ENCODE peak calls at places on chromosome 7, in eight cellular contexts. Y is right atrium auricular region, T is A549, P is endodermal cell, G is H1, Q is breast epithelium, U is ovary, X is right lobe of liver. L is an unnamed sample.

GRCh38 chr7:136062625-136063336 is 85.6 kb upstream of the MTPN start:
- DNase-seq in Y (no peak), T (no peak), P (no peak), G (no peak), Q (no peak), U (no peak), X (no peak), L (no peak)

GRCh38 chr7:8443871-8444756 is 10.7 kb downstream of the NXPH1 start:
- DNase-seq in Y (no peak), T (no peak), P (peak; percentile 89), G (no peak), Q (no peak), U (no peak), X (no peak), L (no peak)

GRCh38 chr7:2684501-2684900 is 3.5 kb upstream of the AMZ1 start:
- DNase-seq in Y (no peak), T (no peak), P (no peak), G (no peak), Q (no peak), U (no peak), X (no peak), L (no peak)

GRCh38 chr7:41592226-41592625 is 110.7 kb downstream of the INHBA start:
- DNase-seq in Y (no peak), T (no peak), P (no peak), G (no peak), Q (no peak), U (no peak), X (no peak), L (no peak)

GRCh38 chr7:12653127-12653917 is 34.1 kb upstream of the ARL4A start:
- DNase-seq in Y (no peak), T (no peak), P (no peak), G (no peak), Q (no peak), U (no peak), X (no peak), L (no peak)

GRCh38 chr7:71871446-71871845 is 540.7 kb downstream of the CALN1 start:
- DNase-seq in Y (no peak), T (no peak), P (peak; percentile 55), G (no peak), Q (no peak), U (no peak), X (no peak), L (no peak)

GRCh38 chr7:3107889-3108570 is 64.4 kb upstream of the CARD11 start:
- DNase-seq in Y (no peak), T (no peak), P (no peak), G (no peak), Q (no peak), U (no peak), X (no peak), L (no peak)

GRCh38 chr7:1857487-1858425 is 187.7 kb downstream of the ELFN1 start:
- DNase-seq in Y (no peak), T (no peak), P (peak; percentile 39), G (no peak), Q (no peak), U (no peak), X (peak; percentile 51), L (no peak)

GRCh38 chr7:134288265-134288664 is 28.5 kb downstream of the SLC35B4 start:
- DNase-seq in Y (no peak), T (no peak), P (no peak), G (no peak), Q (no peak), U (no peak), X (no peak), L (no peak)

GRCh38 chr7:79984210-79984609 is 150.4 kb upstream of the GNAI1 start:
- DNase-seq in Y (no peak), T (no peak), P (no peak), G (no peak), Q (no peak), U (no peak), X (no peak), L (no peak)

GRCh38 chr7:72539702-72540101 is 127.6 kb upstream of the CALN1 start:
- DNase-seq in Y (no peak), T (no peak), P (no peak), G (no peak), Q (no peak), U (no peak), X (no peak), L (no peak)

GRCh38 chr7:24718977-24719491 is 38.2 kb downstream of the GSDME start:
- DNase-seq in Y (peak; percentile 13), T (no peak), P (peak; percentile 51), G (no peak), Q (no peak), U (no peak), X (no peak), L (no peak)

GRCh38 chr7:88357295-88357694 is 50.6 kb upstream of the STEAP4 start:
- DNase-seq in Y (no peak), T (no peak), P (peak; percentile 68), G (no peak), Q (no peak), U (no peak), X (no peak), L (no peak)

GRCh38 chr7:143978585-143978984 is 21.5 kb upstream of the OR6B1 start:
- DNase-seq in Y (no peak), T (no peak), P (no peak), G (no peak), Q (no peak), U (no peak), X (no peak), L (no peak)

GRCh38 chr7:111558948-111559347 is 3.3 kb downstream of the IMMP2L start:
- DNase-seq in Y (no peak), T (no peak), P (no peak), G (no peak), Q (no peak), U (no peak), X (no peak), L (no peak)
- H3K27ac ChIP-seq in Y (no peak overlapping the region), T (no peak overlapping the region), P (no peak overlapping the region), G (no peak overlapping the region), Q (no peak overlapping the region), U (no peak overlapping the region), X (no peak overlapping the region), L (no peak overlapping the region)

GRCh38 chr7:18357691-18358090 is 137.9 kb upstream of the HDAC9 start:
- DNase-seq in Y (no peak), T (peak; percentile 13), P (no peak), G (no peak), Q (no peak), U (no peak), X (no peak), L (no peak)
- TF ChIP-seq CTCF in Y (no peak), T (no peak), P (peak; percentile 66), G (peak; percentile 51), Q (no peak), U (no peak), X (no peak), L (no peak)

DNA sequence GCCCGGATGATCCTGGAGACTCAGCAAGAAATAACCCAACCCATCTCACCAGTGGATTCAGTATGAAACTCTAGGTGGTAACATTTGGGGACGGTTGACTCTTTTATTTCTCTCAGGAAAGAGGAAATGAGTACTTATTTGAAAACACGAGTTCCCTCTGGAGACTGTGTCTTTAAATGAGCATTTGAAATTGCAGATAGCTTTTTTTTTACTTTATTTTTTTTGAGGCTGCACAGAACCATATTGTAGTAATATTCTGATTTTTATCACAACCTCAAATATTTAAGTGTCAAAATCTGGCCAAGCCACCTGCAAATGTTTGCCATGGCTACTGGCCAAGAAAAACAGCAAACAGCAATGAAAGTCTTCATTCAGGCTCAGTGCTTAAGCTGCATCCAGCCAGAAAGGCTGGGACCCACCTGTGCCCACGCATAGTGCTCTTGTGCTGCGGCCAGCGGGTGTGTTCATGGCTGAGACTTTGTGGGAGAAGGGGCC is 160.8 kb downstream of the CREB5 start:
- DNase-seq in Y (no peak), T (no peak), P (no peak), G (no peak), Q (peak; percentile 45), U (no peak), X (no peak), L (no peak)
- H3K4me3 ChIP-seq in Y (no peak overlapping the region), T (no peak overlapping the region), P (no peak overlapping the region), G (no peak overlapping the region), Q (no peak overlapping the region), U (no peak overlapping the region), X (no peak overlapping the region), L (no peak overlapping the region)

GRCh38 chr7:7221602-7222038 is 39.3 kb downstream of the C1GALT1 start:
- DNase-seq in Y (no peak), T (peak; percentile 13), P (no peak), G (no peak), Q (no peak), U (no peak), X (no peak), L (no peak)
- H3K27ac ChIP-seq in Y (peak overlapping the region; percentile 42), T (peak overlapping the region; percentile 0), P (no peak overlapping the region), G (no peak overlapping the region), Q (no peak overlapping the region), U (no peak overlapping the region), X (no peak overlapping the region), L (peak overlapping the region; percentile 29)

GRCh38 chr7:44531421-44532380 is 9.4 kb downstream of the NPC1L1 start:
- DNase-seq in Y (no peak), T (no peak), P (no peak), G (no peak), Q (no peak), U (no peak), X (no peak), L (no peak)
- TF ChIP-seq CTCF in Y (no peak), T (no peak), P (no peak), G (no peak), Q (no peak), U (no peak), X (no peak), L (no peak)

DNA sequence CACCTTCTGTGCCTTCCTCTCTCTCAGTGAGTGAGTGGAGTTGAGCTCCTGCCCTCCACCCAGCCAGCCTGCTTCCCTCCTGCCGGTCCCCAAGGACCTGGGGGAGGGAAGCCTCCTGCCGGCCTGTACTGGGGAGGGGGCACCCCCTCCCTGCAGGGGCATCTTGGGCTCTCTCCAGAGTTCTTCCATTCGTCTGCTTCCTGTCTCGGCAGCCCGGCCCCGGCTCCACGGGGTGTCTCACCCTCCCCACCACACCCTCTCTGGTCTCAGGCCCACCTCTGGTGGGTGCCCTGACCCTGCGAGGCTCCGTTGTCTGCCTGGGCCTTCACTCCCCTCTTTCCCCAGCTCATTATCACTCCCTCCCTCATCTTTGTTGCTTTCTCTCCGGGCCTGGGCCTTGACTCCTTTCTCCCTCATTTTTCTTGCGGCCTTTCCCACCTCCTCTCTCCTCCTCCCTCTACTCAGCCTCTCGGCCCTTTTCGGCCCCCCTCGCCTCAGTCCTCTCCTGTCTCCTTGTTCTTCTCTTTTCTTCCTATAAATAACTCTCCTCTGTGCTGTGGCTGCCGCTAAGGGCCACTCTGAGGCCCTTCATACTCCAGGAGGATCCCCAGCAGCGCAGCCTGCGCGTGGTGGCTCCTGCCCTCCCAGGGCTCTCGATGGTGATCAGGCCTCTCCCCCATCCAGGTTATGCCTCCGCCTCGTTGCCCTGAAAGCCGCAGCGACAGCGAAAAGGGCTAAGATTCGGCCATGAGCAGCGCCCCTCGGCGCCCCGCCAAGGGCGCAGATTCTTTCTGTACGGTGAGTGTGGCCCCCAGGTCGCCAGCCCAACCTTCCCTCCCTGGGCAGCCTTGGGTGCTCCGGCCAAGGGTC is 2.1 kb downstream of the SLC4A2 start:
- DNase-seq in Y (no peak), T (no peak), P (peak; percentile 73), G (no peak), Q (no peak), U (peak; percentile 67), X (no peak), L (no peak)
- H3K4me3 ChIP-seq in Y (no peak overlapping the region), T (peak overlapping the region; percentile 86), P (peak overlapping the region; percentile 94), G (peak overlapping the region; percentile 19), Q (peak overlapping the region; percentile 98), U (peak overlapping the region; percentile 81), X (no peak overlapping the region), L (peak overlapping the region; percentile 84)

L was measured in coronary artery.